ENCODE peak calls at places on chromosomes 16 and 17, in eight cellular contexts. One of them, this sample, is unnamed.

GRCh38 chr17:30920282-30920681 is 1.5 kb upstream of the ADAP2 start:
- DNase-seq in left lung: no peak
- DNase-seq in GM12878: no peak
- DNase-seq in PC-9: no peak
- DNase-seq in IMR-90: peak; percentile 69
- DNase-seq in stomach: no peak
- DNase-seq in CD8-positive, alpha-beta T cell: no peak
- DNase-seq in esophagus muscularis mucosa: no peak
- DNase-seq in this sample: peak; percentile 31

GRCh38 chr16:88380619-88381018 is 2.1 kb upstream of the ZNF469 start:
- DNase-seq in left lung: peak; percentile 14
- DNase-seq in IMR-90: no peak
- DNase-seq in GM12878: no peak
- DNase-seq in esophagus muscularis mucosa: no peak
- DNase-seq in PC-9: no peak
- DNase-seq in CD8-positive, alpha-beta T cell: no peak
- DNase-seq in stomach: no peak
- DNase-seq in this sample: no peak

GRCh38 chr16:88323546-88324330 is 59.0 kb upstream of the ZNF469 start:
- DNase-seq in esophagus muscularis mucosa: no peak
- DNase-seq in CD8-positive, alpha-beta T cell: no peak
- DNase-seq in GM12878: no peak
- DNase-seq in IMR-90: no peak
- DNase-seq in left lung: no peak
- DNase-seq in stomach: no peak
- DNase-seq in PC-9: no peak
- DNase-seq in this sample: no peak

GRCh38 chr17:37310940-37311339 is 64.8 kb upstream of the C17orf78 start:
- DNase-seq in IMR-90: no peak
- DNase-seq in left lung: no peak
- DNase-seq in stomach: no peak
- DNase-seq in CD8-positive, alpha-beta T cell: no peak
- DNase-seq in GM12878: no peak
- DNase-seq in esophagus muscularis mucosa: no peak
- DNase-seq in PC-9: no peak
- DNase-seq in this sample: no peak

GRCh38 chr17:47305302-47305923 is 18.3 kb upstream of the EFCAB13 start:
- DNase-seq in GM12878: no peak
- DNase-seq in esophagus muscularis mucosa: no peak
- DNase-seq in IMR-90: peak; percentile 93
- DNase-seq in PC-9: peak; percentile 100
- DNase-seq in left lung: no peak
- DNase-seq in stomach: no peak
- DNase-seq in CD8-positive, alpha-beta T cell: no peak
- DNase-seq in this sample: no peak

GRCh38 chr17:56292628-56293027 is 139.4 kb downstream of the ANKFN1 start:
- DNase-seq in left lung: no peak
- DNase-seq in stomach: no peak
- DNase-seq in PC-9: no peak
- DNase-seq in esophagus muscularis mucosa: no peak
- DNase-seq in IMR-90: no peak
- DNase-seq in GM12878: no peak
- DNase-seq in CD8-positive, alpha-beta T cell: no peak
- DNase-seq in this sample: no peak

GRCh38 chr17:34756670-34757021 is 177.3 kb downstream of the TMEM132E start:
- DNase-seq in left lung: no peak
- DNase-seq in PC-9: no peak
- DNase-seq in IMR-90: no peak
- DNase-seq in CD8-positive, alpha-beta T cell: no peak
- DNase-seq in esophagus muscularis mucosa: no peak
- DNase-seq in stomach: no peak
- DNase-seq in GM12878: no peak
- DNase-seq in this sample: no peak

GRCh38 chr16:78668393-78668792 is 568.9 kb downstream of the WWOX start:
- DNase-seq in stomach: no peak
- DNase-seq in left lung: no peak
- DNase-seq in CD8-positive, alpha-beta T cell: no peak
- DNase-seq in PC-9: no peak
- DNase-seq in esophagus muscularis mucosa: no peak
- DNase-seq in GM12878: no peak
- DNase-seq in IMR-90: no peak
- DNase-seq in this sample: no peak

GRCh38 chr17:17206149-17206912 is at the start of gene PLD6:
- DNase-seq in GM12878: peak; percentile 72
- DNase-seq in stomach: peak; percentile 86
- DNase-seq in IMR-90: peak; percentile 39
- DNase-seq in left lung: peak; percentile 79
- DNase-seq in PC-9: peak; percentile 61
- DNase-seq in CD8-positive, alpha-beta T cell: peak; percentile 83
- DNase-seq in esophagus muscularis mucosa: peak; percentile 93
- DNase-seq in this sample: peak; percentile 59

GRCh38 chr16:74748042-74748709 is 26.4 kb downstream of the FA2H start:
- DNase-seq in IMR-90: no peak
- DNase-seq in stomach: no peak
- DNase-seq in PC-9: no peak
- DNase-seq in esophagus muscularis mucosa: no peak
- DNase-seq in left lung: no peak
- DNase-seq in GM12878: no peak
- DNase-seq in CD8-positive, alpha-beta T cell: no peak
- DNase-seq in this sample: no peak

GRCh38 chr17:8585911-8586310 is 44.6 kb downstream of the MYH10 start:
- DNase-seq in left lung: no peak
- DNase-seq in CD8-positive, alpha-beta T cell: no peak
- DNase-seq in stomach: no peak
- DNase-seq in PC-9: no peak
- DNase-seq in IMR-90: no peak
- DNase-seq in esophagus muscularis mucosa: no peak
- DNase-seq in GM12878: no peak
- DNase-seq in this sample: no peak

GRCh38 chr17:17818088-17818526 is 18.7 kb downstream of the SREBF1 start:
- DNase-seq in CD8-positive, alpha-beta T cell: no peak
- DNase-seq in stomach: no peak
- DNase-seq in left lung: no peak
- DNase-seq in GM12878: no peak
- DNase-seq in IMR-90: peak; percentile 29
- DNase-seq in PC-9: no peak
- DNase-seq in esophagus muscularis mucosa: no peak
- DNase-seq in this sample: no peak

DNA sequence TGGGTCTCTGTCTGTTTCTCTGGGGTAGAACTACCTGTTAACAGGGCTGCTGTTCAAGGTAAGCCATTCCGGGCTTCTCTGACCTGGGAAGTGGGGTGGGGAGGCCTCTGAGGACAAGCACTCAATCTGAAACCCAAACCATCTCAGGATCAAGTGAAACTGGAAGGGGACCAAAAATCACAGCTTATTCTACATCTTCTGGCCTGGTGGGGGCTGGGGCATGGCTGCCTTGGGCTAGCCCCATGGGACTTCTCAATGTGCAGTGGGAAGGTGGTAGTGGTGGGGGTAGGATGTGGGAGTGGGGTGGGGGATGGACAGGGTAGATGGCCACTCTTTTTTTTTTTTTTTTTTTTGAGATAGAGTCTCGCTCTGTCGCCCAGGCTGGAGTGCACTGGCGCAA is 5.5 kb downstream of the FLOT2 start:
- DNase-seq in GM12878: peak; percentile 73
- DNase-seq in PC-9: no peak
- DNase-seq in left lung: no peak
- DNase-seq in CD8-positive, alpha-beta T cell: no peak
- DNase-seq in IMR-90: no peak
- DNase-seq in stomach: no peak
- DNase-seq in esophagus muscularis mucosa: no peak
- DNase-seq in this sample: no peak
- H3K4me3 ChIP-seq in GM12878: no peak overlapping the region
- H3K4me3 ChIP-seq in PC-9: no peak overlapping the region
- H3K4me3 ChIP-seq in left lung: no peak overlapping the region
- H3K4me3 ChIP-seq in CD8-positive, alpha-beta T cell: no peak overlapping the region
- H3K4me3 ChIP-seq in IMR-90: no peak overlapping the region
- H3K4me3 ChIP-seq in stomach: no peak overlapping the region
- H3K4me3 ChIP-seq in esophagus muscularis mucosa: no peak overlapping the region
- H3K4me3 ChIP-seq in this sample: no peak overlapping the region

GRCh38 chr16:8739151-8739550 is 58.3 kb downstream of the TMEM186 start:
- DNase-seq in GM12878: no peak
- DNase-seq in esophagus muscularis mucosa: no peak
- DNase-seq in PC-9: no peak
- DNase-seq in left lung: no peak
- DNase-seq in CD8-positive, alpha-beta T cell: no peak
- DNase-seq in IMR-90: no peak
- DNase-seq in stomach: no peak
- DNase-seq in this sample: no peak

GRCh38 chr16:8740775-8741355 is 56.6 kb downstream of the TMEM186 start:
- DNase-seq in IMR-90: no peak
- DNase-seq in stomach: peak; percentile 55
- DNase-seq in left lung: no peak
- DNase-seq in CD8-positive, alpha-beta T cell: no peak
- DNase-seq in GM12878: no peak
- DNase-seq in esophagus muscularis mucosa: no peak
- DNase-seq in PC-9: no peak
- DNase-seq in this sample: no peak

GRCh38 chr16:8736123-8736680 is 61.2 kb downstream of the TMEM186 start:
- DNase-seq in stomach: no peak
- DNase-seq in left lung: no peak
- DNase-seq in esophagus muscularis mucosa: no peak
- DNase-seq in GM12878: no peak
- DNase-seq in IMR-90: no peak
- DNase-seq in CD8-positive, alpha-beta T cell: no peak
- DNase-seq in PC-9: no peak
- DNase-seq in this sample: no peak

GRCh38 chr16:8741636-8742427 is 55.6 kb downstream of the TMEM186 start:
- DNase-seq in CD8-positive, alpha-beta T cell: no peak
- DNase-seq in IMR-90: no peak
- DNase-seq in left lung: no peak
- DNase-seq in GM12878: no peak
- DNase-seq in stomach: no peak
- DNase-seq in PC-9: no peak
- DNase-seq in esophagus muscularis mucosa: no peak
- DNase-seq in this sample: no peak

GRCh38 chr16:8739989-8740704 is 57.3 kb downstream of the TMEM186 start:
- DNase-seq in stomach: no peak
- DNase-seq in PC-9: no peak
- DNase-seq in GM12878: no peak
- DNase-seq in CD8-positive, alpha-beta T cell: no peak
- DNase-seq in esophagus muscularis mucosa: no peak
- DNase-seq in IMR-90: no peak
- DNase-seq in left lung: no peak
- DNase-seq in this sample: peak; percentile 12
- H3K27ac ChIP-seq in stomach: peak overlapping the region; percentile 30
- H3K27ac ChIP-seq in PC-9: no peak overlapping the region
- H3K27ac ChIP-seq in GM12878: no peak overlapping the region
- H3K27ac ChIP-seq in CD8-positive, alpha-beta T cell: no peak overlapping the region
- H3K27ac ChIP-seq in esophagus muscularis mucosa: no peak overlapping the region
- H3K27ac ChIP-seq in IMR-90: no peak overlapping the region
- H3K27ac ChIP-seq in left lung: no peak overlapping the region
- H3K27ac ChIP-seq in this sample: no peak overlapping the region

GRCh38 chr17:19945009-19945650 is 32.5 kb downstream of the AKAP10 start:
- DNase-seq in IMR-90: no peak
- DNase-seq in esophagus muscularis mucosa: no peak
- DNase-seq in PC-9: no peak
- DNase-seq in CD8-positive, alpha-beta T cell: no peak
- DNase-seq in GM12878: no peak
- DNase-seq in left lung: no peak
- DNase-seq in stomach: no peak
- DNase-seq in this sample: no peak
- H3K27me3 ChIP-seq in IMR-90: no peaks in the 10 kb centered on the region
- H3K27me3 ChIP-seq in esophagus muscularis mucosa: no peaks in the 10 kb centered on the region
- H3K27me3 ChIP-seq in PC-9: no peaks in the 10 kb centered on the region
- H3K27me3 ChIP-seq in CD8-positive, alpha-beta T cell: no peaks in the 10 kb centered on the region
- H3K27me3 ChIP-seq in GM12878: no peaks in the 10 kb centered on the region
- H3K27me3 ChIP-seq in left lung: no peaks in the 10 kb centered on the region
- H3K27me3 ChIP-seq in stomach: no peaks in the 10 kb centered on the region
- H3K27me3 ChIP-seq in this sample: no peaks in the 10 kb centered on the region

DNA sequence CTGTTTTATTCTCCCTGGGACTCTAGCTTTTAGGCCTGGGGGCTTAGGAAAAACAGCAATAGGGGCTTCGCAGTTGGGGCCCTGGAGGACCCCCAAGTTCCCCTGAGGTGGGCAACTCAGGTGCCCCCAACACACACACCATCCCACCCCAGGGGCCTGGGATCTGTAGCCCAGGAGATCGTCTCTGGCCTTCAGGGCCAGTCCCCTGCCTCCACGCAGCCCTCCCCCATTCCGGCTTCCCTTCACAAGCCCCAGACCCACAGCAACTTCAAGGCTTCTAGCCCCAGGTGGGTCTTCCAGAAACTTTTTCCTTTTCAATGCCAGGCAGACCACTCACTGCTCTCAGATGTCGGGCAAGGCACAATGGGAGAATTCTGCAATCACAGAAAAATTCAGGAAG is 79.4 kb downstream of the C16orf78 start:
- DNase-seq in esophagus muscularis mucosa: no peak
- DNase-seq in stomach: no peak
- DNase-seq in IMR-90: no peak
- DNase-seq in GM12878: no peak
- DNase-seq in left lung: no peak
- DNase-seq in PC-9: no peak
- DNase-seq in CD8-positive, alpha-beta T cell: no peak
- DNase-seq in this sample: no peak
- H3K4me3 ChIP-seq in esophagus muscularis mucosa: no peak overlapping the region
- H3K4me3 ChIP-seq in stomach: no peak overlapping the region
- H3K4me3 ChIP-seq in IMR-90: no peak overlapping the region
- H3K4me3 ChIP-seq in GM12878: no peak overlapping the region
- H3K4me3 ChIP-seq in left lung: no peak overlapping the region
- H3K4me3 ChIP-seq in PC-9: no peak overlapping the region
- H3K4me3 ChIP-seq in CD8-positive, alpha-beta T cell: no peak overlapping the region
- H3K4me3 ChIP-seq in this sample: no peak overlapping the region

GRCh38 chr16:2686912-2687507 is 4.7 kb downstream of the KCTD5 start:
- DNase-seq in CD8-positive, alpha-beta T cell: no peak
- DNase-seq in left lung: peak; percentile 83
- DNase-seq in stomach: peak; percentile 45
- DNase-seq in IMR-90: no peak
- DNase-seq in GM12878: peak; percentile 34
- DNase-seq in PC-9: no peak
- DNase-seq in esophagus muscularis mucosa: no peak
- DNase-seq in this sample: peak; percentile 76
- H3K27ac ChIP-seq in CD8-positive, alpha-beta T cell: peak overlapping the region; percentile 9
- H3K27ac ChIP-seq in left lung: no peak overlapping the region
- H3K27ac ChIP-seq in stomach: peak overlapping the region; percentile 50
- H3K27ac ChIP-seq in IMR-90: no peak overlapping the region
- H3K27ac ChIP-seq in GM12878: peak overlapping the region; percentile 75
- H3K27ac ChIP-seq in PC-9: no peak overlapping the region
- H3K27ac ChIP-seq in esophagus muscularis mucosa: no peak overlapping the region
- H3K27ac ChIP-seq in this sample: no peak overlapping the region